ENCODE peak calls at places on chromosome 11, in seven cellular contexts. A is brain microvascular endothelial cell, F is sigmoid colon, K is prostate gland, N is IMR-90, W is tibial nerve, Q is endothelial cell. P is an unnamed sample.

GRCh38 chr11:111745719-111746504 is 20.3 kb downstream of the PPP2R1B start:
- DNase-seq in A (no peak), F (no peak), K (no peak), N (peak), W (no peak), Q (no peak), P (no peak)

GRCh38 chr11:2416765-2417164 is 16.2 kb downstream of the TSSC4 start:
- DNase-seq in A (no peak), F (no peak), K (no peak), N (no peak), W (no peak), Q (no peak), P (no peak)

GRCh38 chr11:61602775-61603569 is 22.1 kb upstream of the SYT7 start:
- DNase-seq in A (peak), F (peak), K (no peak), N (peak), W (peak), Q (no peak), P (peak)

GRCh38 chr11:74025467-74026166 is 16.7 kb upstream of the UCP3 start:
- DNase-seq in A (peak), F (no peak), K (no peak), N (peak), W (no peak), Q (no peak), P (no peak)

GRCh38 chr11:76074178-76075112 is 131.9 kb downstream of the WNT11 start:
- DNase-seq in A (peak), F (no peak), K (no peak), N (peak), W (no peak), Q (no peak), P (no peak)

GRCh38 chr11:6817668-6818067 is 18.2 kb upstream of the OR6A2 start:
- DNase-seq in A (no peak), F (no peak), K (no peak), N (peak), W (no peak), Q (no peak), P (peak)

GRCh38 chr11:70063121-70063520 is 15.0 kb upstream of the ANO1 start:
- DNase-seq in A (no peak), F (no peak), K (no peak), N (no peak), W (no peak), Q (no peak), P (no peak)

GRCh38 chr11:61026121-61027031 is 54.9 kb downstream of the CD6 start:
- DNase-seq in A (no peak), F (peak), K (no peak), N (no peak), W (no peak), Q (no peak), P (no peak)

GRCh38 chr11:94417386-94417987 is 16.3 kb upstream of the GPR83 start:
- DNase-seq in A (peak), F (no peak), K (no peak), N (peak), W (peak), Q (no peak), P (no peak)

GRCh38 chr11:23976776-23977380 is 520.0 kb upstream of the LUZP2 start:
- DNase-seq in A (no peak), F (no peak), K (no peak), N (peak), W (no peak), Q (no peak), P (no peak)

GRCh38 chr11:130601141-130601540 is 152.7 kb downstream of the ADAMTS15 start:
- DNase-seq in A (peak), F (peak), K (no peak), N (peak), W (peak), Q (peak), P (peak)

GRCh38 chr11:26584818-26585217 is 12.8 kb upstream of the MUC15 start:
- DNase-seq in A (no peak), F (no peak), K (no peak), N (no peak), W (no peak), Q (no peak), P (no peak)

GRCh38 chr11:47516155-47516554 is 36.8 kb downstream of the CELF1 start:
- DNase-seq in A (no peak), F (no peak), K (no peak), N (no peak), W (no peak), Q (no peak), P (no peak)

GRCh38 chr11:12454782-12455181 is 77.4 kb downstream of the PARVA start:
- DNase-seq in A (no peak), F (no peak), K (no peak), N (peak), W (no peak), Q (no peak), P (no peak)

GRCh38 chr11:128716661-128717210 is 22.9 kb downstream of the FLI1 start:
- DNase-seq in A (peak), F (no peak), K (no peak), N (peak), W (no peak), Q (no peak), P (no peak)

GRCh38 chr11:116579857-116580727 is 192.7 kb downstream of the BUD13 start:
- DNase-seq in A (no peak), F (no peak), K (no peak), N (no peak), W (no peak), Q (no peak), P (peak)

GRCh38 chr11:112477929-112478317 is 217.3 kb upstream of the PLET1 start:
- DNase-seq in A (no peak), F (no peak), K (no peak), N (no peak), W (no peak), Q (no peak), P (no peak)

GRCh38 chr11:77402218-77402556 is 71.7 kb downstream of the PAK1 start:
- DNase-seq in A (no peak), F (no peak), K (no peak), N (no peak), W (no peak), Q (no peak), P (peak)

GRCh38 chr11:25247336-25247735 is 750.5 kb downstream of the LUZP2 start:
- DNase-seq in A (no peak), F (no peak), K (no peak), N (peak), W (no peak), Q (no peak), P (no peak)

GRCh38 chr11:124669193-124669592 is 4.3 kb downstream of the SIAE start:
- DNase-seq in A (peak), F (no peak), K (peak), N (peak), W (peak), Q (peak), P (peak)

GRCh38 chr11:33379931-33380330 is 122.8 kb downstream of the HIPK3 start:
- DNase-seq in A (no peak), F (no peak), K (no peak), N (no peak), W (no peak), Q (no peak), P (no peak)

GRCh38 chr11:3132271-3132781 is 32.8 kb downstream of the OSBPL5 start:
- DNase-seq in A (no peak), F (peak), K (no peak), N (no peak), W (no peak), Q (no peak), P (no peak)

GRCh38 chr11:74380746-74381439 is 17.3 kb downstream of the PGM2L1 start:
- DNase-seq in A (peak), F (no peak), K (peak), N (no peak), W (no peak), Q (no peak), P (no peak)

DNA sequence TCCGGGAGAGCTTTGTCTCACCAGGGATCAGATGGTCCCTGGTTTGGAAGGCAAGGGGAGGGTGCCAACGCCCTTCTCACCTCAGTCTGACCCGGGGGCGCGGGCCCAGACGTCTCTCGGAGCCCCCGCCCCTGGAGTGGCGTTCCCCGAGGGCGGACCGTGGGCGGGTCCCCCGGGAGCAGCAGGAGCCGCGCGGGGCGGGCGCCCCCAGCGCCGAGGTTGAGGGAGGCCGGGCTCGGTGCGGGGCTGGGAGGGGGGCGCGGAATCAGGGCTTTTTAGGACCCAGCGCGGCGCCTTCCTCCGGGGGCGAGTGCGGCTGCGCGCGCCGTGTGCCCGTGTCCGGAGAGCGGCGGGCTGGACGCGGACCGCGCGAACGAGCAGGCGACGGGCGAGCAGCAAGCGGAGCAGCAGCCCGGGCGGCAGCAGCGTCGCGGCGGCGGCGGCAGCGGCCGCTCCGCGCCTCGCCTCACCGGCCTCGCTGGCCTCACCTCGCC is at the start of gene KCNC1:
- DNase-seq in A (no peak), F (peak), K (no peak), N (peak), W (no peak), Q (peak), P (peak)
- TF ChIP-seq CTCF in A (no peak), F (no peak), K (no peak), N (no peak), W (no peak), Q (no peak), P (peak)

GRCh38 chr11:58963551-58964075 is 24.3 kb downstream of the GLYATL1 start:
- DNase-seq in A (peak), F (no peak), K (peak), N (peak), W (no peak), Q (no peak), P (peak)

GRCh38 chr11:58957922-58958321 is 18.6 kb downstream of the GLYATL1 start:
- DNase-seq in A (no peak), F (no peak), K (no peak), N (no peak), W (no peak), Q (no peak), P (no peak)

GRCh38 chr11:58958500-58958899 is 19.2 kb downstream of the GLYATL1 start:
- DNase-seq in A (no peak), F (no peak), K (no peak), N (no peak), W (peak), Q (peak), P (peak)
- TF ChIP-seq CTCF in A (peak), F (no peak), K (peak), N (peak), W (no peak), Q (peak), P (peak)

DNA sequence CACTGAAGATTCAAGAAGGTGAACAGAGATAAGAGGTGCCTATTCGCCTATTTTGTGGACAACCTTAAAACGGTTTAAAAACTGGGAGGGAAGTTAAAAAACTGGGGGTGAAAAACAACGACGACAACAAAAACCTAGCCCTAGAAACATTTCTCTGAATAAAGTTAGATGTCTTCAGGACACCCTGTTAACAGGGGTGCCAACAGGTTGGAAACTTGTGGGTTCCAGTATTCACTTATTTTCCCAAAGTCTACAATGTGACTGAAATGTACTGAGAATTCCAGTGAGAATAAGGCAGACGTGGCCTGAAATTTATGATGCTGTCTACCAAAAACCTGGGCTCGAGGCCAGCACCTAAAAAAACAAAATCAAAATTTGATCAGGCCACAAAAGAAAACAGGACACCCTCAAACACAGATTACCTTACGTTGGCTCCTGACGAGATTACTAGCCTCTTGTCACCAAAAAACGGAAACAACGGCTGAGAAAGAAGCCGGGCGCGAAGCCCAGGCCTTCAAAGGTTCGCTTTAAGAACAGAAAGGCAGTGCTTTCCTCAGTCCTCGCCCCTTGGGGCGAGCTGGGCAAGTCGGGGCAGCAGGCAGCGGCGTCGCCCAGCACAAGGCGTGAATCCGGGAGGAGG is 916 bp downstream of the CCDC90B start:
- DNase-seq in A (no peak), F (no peak), K (no peak), N (no peak), W (no peak), Q (no peak), P (no peak)
- TF ChIP-seq CTCF in A (no peak), F (no peak), K (no peak), N (no peak), W (no peak), Q (no peak), P (no peak)

GRCh38 chr11:122714021-122714420 is 58.5 kb downstream of the UBASH3B start:
- DNase-seq in A (no peak), F (no peak), K (no peak), N (no peak), W (no peak), Q (no peak), P (no peak)

GRCh38 chr11:122711362-122711761 is 55.8 kb downstream of the UBASH3B start:
- DNase-seq in A (no peak), F (peak), K (no peak), N (no peak), W (no peak), Q (no peak), P (no peak)

GRCh38 chr11:122709042-122709760 is 53.7 kb downstream of the UBASH3B start:
- DNase-seq in A (peak), F (no peak), K (no peak), N (peak), W (no peak), Q (no peak), P (no peak)

GRCh38 chr11:122714484-122714883 is 59.0 kb downstream of the UBASH3B start:
- DNase-seq in A (no peak), F (no peak), K (no peak), N (no peak), W (peak), Q (no peak), P (no peak)

DNA sequence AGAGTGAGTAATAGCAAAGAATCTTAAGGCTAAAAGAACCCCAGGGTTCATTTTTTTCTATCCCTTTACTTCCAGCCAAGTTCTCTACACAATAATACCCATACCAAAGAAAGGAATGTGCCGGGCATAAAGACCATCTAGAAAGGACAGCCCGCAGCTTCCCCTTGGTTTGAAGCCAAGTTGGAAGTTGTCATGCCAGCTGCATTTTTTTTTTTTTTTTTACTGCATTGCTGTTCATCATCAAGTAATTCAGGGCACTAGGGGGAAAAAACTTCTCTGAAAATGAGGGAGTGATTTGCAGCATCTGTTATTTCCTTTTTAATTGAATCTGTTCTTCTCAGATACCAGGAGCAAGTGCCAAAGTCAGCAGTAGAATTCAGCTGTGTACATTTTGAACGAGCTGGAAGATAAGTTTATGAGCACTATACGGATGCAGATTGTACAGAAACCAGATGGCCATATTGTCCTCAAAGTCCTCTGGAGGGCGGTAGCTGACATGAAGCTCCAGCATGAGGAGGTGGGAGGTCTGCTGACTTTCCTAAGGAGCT is 56.4 kb downstream of the UBASH3B start:
- DNase-seq in A (no peak), F (peak), K (no peak), N (no peak), W (no peak), Q (no peak), P (no peak)
- TF ChIP-seq CTCF in A (peak), F (no peak), K (no peak), N (peak), W (no peak), Q (no peak), P (peak)

GRCh38 chr11:64239662-64240466 is 1.0 kb upstream of the FKBP2 start:
- DNase-seq in A (no peak), F (no peak), K (no peak), N (no peak), W (no peak), Q (no peak), P (no peak)

GRCh38 chr11:64240467-64241174 is at the start of gene FKBP2:
- DNase-seq in A (peak), F (peak), K (peak), N (peak), W (peak), Q (peak), P (peak)

GRCh38 chr11:64238076-64238475 is 2.8 kb upstream of the FKBP2 start:
- DNase-seq in A (no peak), F (no peak), K (no peak), N (no peak), W (no peak), Q (no peak), P (no peak)

GRCh38 chr11:64237484-64237951 is 3.1 kb downstream of the VEGFB start:
- DNase-seq in A (no peak), F (no peak), K (peak), N (no peak), W (no peak), Q (no peak), P (no peak)

DNA sequence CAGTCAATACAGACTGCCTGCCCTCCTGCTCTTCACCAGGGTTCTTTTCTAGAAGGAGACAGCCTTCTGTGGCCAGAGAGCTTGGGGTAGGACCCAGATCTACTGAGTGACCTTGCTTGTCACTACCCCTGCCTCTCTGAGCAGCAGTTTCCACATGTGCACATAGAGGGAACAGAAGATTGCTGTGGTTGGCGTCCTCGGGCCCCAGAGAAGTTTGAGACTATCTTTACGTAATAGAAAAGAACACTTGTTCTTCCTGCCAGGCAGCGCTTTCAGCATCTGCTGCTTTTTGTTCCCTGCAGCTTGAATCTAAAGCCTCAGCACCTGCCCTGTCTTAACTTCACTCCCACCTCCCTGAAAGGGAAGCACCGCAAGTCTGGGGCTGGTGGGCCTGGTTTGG is 1.9 kb upstream of the FKBP2 start:
- DNase-seq in A (no peak), F (no peak), K (no peak), N (no peak), W (no peak), Q (no peak), P (no peak)
- TF ChIP-seq CTCF in A (no peak), F (no peak), K (no peak), N (no peak), W (no peak), Q (no peak), P (no peak)

GRCh38 chr11:107598225-107599139 is 7.5 kb downstream of the ELMOD1 start:
- DNase-seq in A (no peak), F (no peak), K (no peak), N (no peak), W (no peak), Q (peak), P (peak)
- TF ChIP-seq CTCF in A (peak), F (no peak), K (no peak), N (peak), W (no peak), Q (no peak), P (peak)

DNA sequence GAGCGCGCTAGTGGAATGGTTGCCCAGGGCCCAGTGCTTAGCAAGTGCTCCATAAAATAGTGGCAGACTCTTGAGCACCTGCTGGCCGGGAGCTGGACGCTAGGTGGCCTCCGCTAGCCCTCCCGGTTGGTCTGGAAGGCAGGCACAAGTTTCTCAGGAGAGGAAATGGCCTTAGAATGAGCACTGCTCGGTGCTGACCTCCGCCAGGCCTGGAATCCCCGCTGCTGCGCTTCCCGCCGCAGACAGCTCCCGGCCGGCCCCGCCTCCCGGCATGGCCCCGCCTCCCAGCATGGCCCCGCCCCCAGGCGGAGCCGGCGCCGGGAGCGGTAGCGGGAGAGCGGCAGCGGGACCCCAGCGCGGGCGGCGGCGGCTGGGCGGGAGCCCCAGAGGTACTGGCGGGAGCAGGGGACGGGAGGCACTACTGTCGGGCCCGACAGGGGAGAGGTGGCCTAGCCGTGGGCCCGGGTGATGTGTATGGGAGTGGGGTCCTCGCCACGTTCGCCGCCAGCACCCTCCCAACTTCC is at the start of gene SIPA1:
- DNase-seq in A (peak), F (peak), K (peak), N (peak), W (no peak), Q (peak), P (peak)
- TF ChIP-seq CTCF in A (peak), F (no peak), K (peak), N (peak), W (peak), Q (peak), P (peak)

DNA sequence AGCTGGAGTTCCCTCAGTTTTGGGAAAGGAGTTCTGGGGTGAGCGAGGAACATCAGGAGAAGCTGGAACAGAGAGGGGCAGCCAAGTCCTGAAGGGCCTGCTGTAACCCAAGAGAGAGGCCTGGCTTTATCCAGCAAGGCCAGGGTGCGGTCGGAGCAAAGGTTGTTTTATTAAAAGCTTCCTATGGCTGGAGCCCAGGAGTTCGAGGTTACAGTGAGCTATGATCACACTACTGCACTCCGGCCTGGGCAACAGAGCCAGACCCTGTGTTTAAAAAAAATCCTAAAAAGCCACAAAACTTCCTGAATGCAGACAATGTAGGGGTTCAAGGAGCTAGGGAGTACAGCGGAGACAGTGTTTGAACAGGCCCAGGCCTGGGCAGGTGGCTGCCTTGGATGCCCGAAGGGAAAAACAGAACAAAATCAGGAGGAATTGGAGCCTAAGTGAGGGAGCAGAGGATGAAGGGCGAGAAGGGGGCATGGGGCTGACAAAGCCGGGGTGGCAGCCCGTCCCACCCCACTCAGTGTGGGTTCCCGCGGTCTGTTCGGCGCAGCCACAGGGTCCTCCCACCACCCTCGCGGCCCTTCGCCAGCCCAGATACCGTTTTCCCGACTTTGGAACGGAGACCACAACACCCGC is 22.1 kb upstream of the MALAT1 start:
- DNase-seq in A (no peak), F (peak), K (no peak), N (no peak), W (no peak), Q (no peak), P (no peak)
- TF ChIP-seq CTCF in A (no peak), F (no peak), K (no peak), N (no peak), W (no peak), Q (no peak), P (no peak)

P was measured in WERI-Rb-1.